ENCODE peak calls at places on chromosomes 11 and 22, in five cellular contexts. B, K, F, J and G are unnamed samples.

GRCh38 chr11:40280161-40281054 is 1179.0 kb downstream of the LRRC4C start:
- DNase-seq in B (no peak), K (no peak), F (no peak), J (no peak), G (no peak)

GRCh38 chr22:48535868-48536690 is 1291.6 kb downstream of the BRD1 start:
- DNase-seq in B (no peak), K (no peak), F (no peak), J (no peak), G (no peak)

GRCh38 chr22:31122532-31123291 is at the start of gene INPP5J:
- DNase-seq in B (peak), K (no peak), F (no peak), J (no peak), G (peak)

GRCh38 chr11:112610996-112611795 is 350.0 kb upstream of the NCAM1 start:
- DNase-seq in B (no peak), K (no peak), F (no peak), J (no peak), G (no peak)

GRCh38 chr22:38631724-38632123 is 24.5 kb downstream of the FAM227A start:
- DNase-seq in B (no peak), K (no peak), F (no peak), J (no peak), G (no peak)

GRCh38 chr22:26828311-26828710 is 170.9 kb downstream of the MIAT start:
- DNase-seq in B (no peak), K (no peak), F (no peak), J (no peak), G (no peak)

GRCh38 chr22:21650823-21651520 is 8.9 kb downstream of the SDF2L1 start:
- DNase-seq in B (no peak), K (peak), F (no peak), J (no peak), G (no peak)

GRCh38 chr11:14894657-14895598 is 2.9 kb upstream of the CYP2R1 start:
- DNase-seq in B (no peak), K (peak), F (no peak), J (no peak), G (no peak)

GRCh38 chr11:8610532-8611116 is 16.6 kb upstream of the STK33 start:
- DNase-seq in B (no peak), K (no peak), F (no peak), J (no peak), G (no peak)

GRCh38 chr11:75946531-75947530 is 131.8 kb downstream of the UVRAG start:
- DNase-seq in B (no peak), K (peak), F (no peak), J (no peak), G (no peak)

GRCh38 chr11:86746509-86746908 is 53.8 kb upstream of the PRSS23 start:
- DNase-seq in B (no peak), K (no peak), F (no peak), J (no peak), G (peak)

GRCh38 chr11:46248270-46249102 is 29.0 kb upstream of the CREB3L1 start:
- DNase-seq in B (peak), K (peak), F (no peak), J (no peak), G (no peak)

DNA sequence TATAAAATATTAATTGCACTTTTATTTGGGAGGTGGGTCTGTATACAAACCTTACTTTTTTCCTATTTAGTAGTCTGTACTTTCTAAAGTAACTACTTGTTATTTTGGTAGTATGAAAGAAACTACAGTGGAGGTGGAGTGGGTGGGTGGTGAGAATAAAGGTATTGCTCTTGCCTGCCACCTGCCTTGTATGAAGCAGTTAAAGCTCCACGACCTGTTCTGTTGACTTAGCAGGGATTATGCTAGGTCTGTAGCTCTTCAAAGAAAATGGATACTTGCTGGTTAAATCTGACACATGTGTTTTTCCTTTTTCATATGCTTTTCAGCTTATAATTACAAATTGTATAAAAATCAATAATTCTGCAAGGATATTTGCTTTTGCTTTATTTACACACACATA is 111.9 kb downstream of the EHF start:
- DNase-seq in B (peak), K (no peak), F (no peak), J (no peak), G (no peak)
- TF ChIP-seq GABPA in B (no peak), K (no peak), F (no peak), J (no peak), G (no peak)

DNA sequence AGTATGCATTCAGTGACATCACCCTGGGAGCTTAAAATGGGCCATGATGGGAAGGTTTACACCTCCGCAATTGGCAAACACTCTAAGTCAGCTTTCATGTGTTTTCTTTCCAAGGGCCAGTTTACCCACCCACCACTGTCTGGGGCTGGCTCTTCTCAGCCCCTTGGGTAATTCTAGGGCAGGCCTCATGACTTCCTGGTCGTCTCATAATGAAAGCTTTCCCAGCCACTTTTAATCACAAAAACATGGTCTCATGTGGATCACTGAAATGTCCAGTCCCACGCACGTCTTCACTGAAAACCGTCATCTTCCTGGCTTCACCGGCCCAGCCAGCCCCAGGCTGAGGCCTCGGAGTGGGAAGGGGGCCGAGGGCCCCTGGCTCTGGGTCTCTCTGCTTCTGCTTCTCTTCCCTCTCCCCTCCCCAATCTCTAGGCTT is 58.5 kb upstream of the ANO1 start:
- DNase-seq in B (no peak), K (no peak), F (no peak), J (no peak), G (no peak)
- H3K4me2 ChIP-seq in B (no peak), K (no peak), F (no peak), J (no peak), G (no peak)

GRCh38 chr11:17498058-17498457 is 21.4 kb upstream of the ABCC8 start:
- DNase-seq in B (no peak), K (no peak), F (peak), J (no peak), G (no peak)
- TF ChIP-seq GABPA in B (no peak), K (no peak), F (no peak), J (no peak), G (no peak)

GRCh38 chr11:12134239-12134590 is 23.8 kb downstream of the MICAL2 start:
- DNase-seq in B (no peak), K (no peak), F (no peak), J (no peak), G (no peak)

GRCh38 chr11:12132790-12133145 is 22.4 kb downstream of the MICAL2 start:
- DNase-seq in B (no peak), K (no peak), F (no peak), J (no peak), G (no peak)

GRCh38 chr11:12131943-12132789 is 21.8 kb downstream of the MICAL2 start:
- DNase-seq in B (no peak), K (no peak), F (no peak), J (no peak), G (no peak)

GRCh38 chr11:12135185-12135584 is 24.8 kb downstream of the MICAL2 start:
- DNase-seq in B (no peak), K (no peak), F (no peak), J (no peak), G (no peak)

GRCh38 chr11:12133539-12134238 is 23.3 kb downstream of the MICAL2 start:
- DNase-seq in B (no peak), K (no peak), F (no peak), J (peak), G (no peak)
- H3K4me2 ChIP-seq in B (no peak), K (no peak), F (no peak), J (no peak), G (no peak)

GRCh38 chr22:41561335-41561734 is 525 bp downstream of the CSDC2 start:
- DNase-seq in B (no peak), K (no peak), F (peak), J (no peak), G (no peak)
- TF ChIP-seq GABPA in B (no peak), K (no peak), F (no peak), J (no peak), G (no peak)